ENCODE peak calls at places on chromosomes 5 and 9, in four cellular contexts. One of them, this sample, is unnamed.

GRCh38 chr9:37309136-37309535 is 113.4 kb upstream of the GRHPR start:
- DNase-seq in neuronal stem cell: no peak
- DNase-seq in IMR-90: peak
- DNase-seq in mesendoderm: peak
- DNase-seq in this sample: peak

GRCh38 chr5:143717400-143717799 is 94.6 kb upstream of the HMHB1 start:
- DNase-seq in neuronal stem cell: no peak
- DNase-seq in mesendoderm: no peak
- DNase-seq in IMR-90: peak
- DNase-seq in this sample: no peak

GRCh38 chr5:36369092-36369737 is 67.5 kb upstream of the RANBP3L start:
- DNase-seq in mesendoderm: no peak
- DNase-seq in IMR-90: peak
- DNase-seq in neuronal stem cell: no peak
- DNase-seq in this sample: no peak

GRCh38 chr5:31086839-31087415 is 106.6 kb upstream of the CDH6 start:
- DNase-seq in mesendoderm: peak
- DNase-seq in neuronal stem cell: no peak
- DNase-seq in IMR-90: no peak
- DNase-seq in this sample: no peak

GRCh38 chr5:11046160-11046559 is 285.1 kb upstream of the DAP start:
- DNase-seq in IMR-90: peak
- DNase-seq in mesendoderm: peak
- DNase-seq in neuronal stem cell: no peak
- DNase-seq in this sample: peak

GRCh38 chr5:6827815-6828214 is 114.6 kb downstream of the TENT4A start:
- DNase-seq in neuronal stem cell: no peak
- DNase-seq in IMR-90: no peak
- DNase-seq in mesendoderm: peak
- DNase-seq in this sample: no peak

GRCh38 chr5:42057254-42057690 is 132.2 kb downstream of the FBXO4 start:
- DNase-seq in mesendoderm: peak
- DNase-seq in IMR-90: peak
- DNase-seq in neuronal stem cell: peak
- DNase-seq in this sample: peak

GRCh38 chr5:172713113-172713808 is 57.7 kb downstream of the DUSP1 start:
- DNase-seq in neuronal stem cell: peak
- DNase-seq in IMR-90: no peak
- DNase-seq in mesendoderm: no peak
- DNase-seq in this sample: no peak

GRCh38 chr9:110257097-110257955 is 1.0 kb upstream of the TXN start:
- DNase-seq in neuronal stem cell: no peak
- DNase-seq in mesendoderm: peak
- DNase-seq in IMR-90: peak
- DNase-seq in this sample: peak
- H3K4ac ChIP-seq in neuronal stem cell: no peak
- H3K4ac ChIP-seq in mesendoderm: no peak
- H3K4ac ChIP-seq in IMR-90: peak
- H3K4ac ChIP-seq in this sample: no peak

GRCh38 chr9:21553441-21553840 is 71.3 kb upstream of the IFNE start:
- DNase-seq in IMR-90: no peak
- DNase-seq in neuronal stem cell: no peak
- DNase-seq in mesendoderm: no peak
- DNase-seq in this sample: no peak

GRCh38 chr9:21551401-21551800 is 69.3 kb upstream of the IFNE start:
- DNase-seq in mesendoderm: no peak
- DNase-seq in neuronal stem cell: no peak
- DNase-seq in IMR-90: peak
- DNase-seq in this sample: no peak

GRCh38 chr9:21549890-21550289 is 67.8 kb upstream of the IFNE start:
- DNase-seq in IMR-90: no peak
- DNase-seq in mesendoderm: no peak
- DNase-seq in neuronal stem cell: no peak
- DNase-seq in this sample: no peak

GRCh38 chr9:21550392-21550791 is 68.3 kb upstream of the IFNE start:
- DNase-seq in neuronal stem cell: no peak
- DNase-seq in mesendoderm: no peak
- DNase-seq in IMR-90: no peak
- DNase-seq in this sample: no peak

GRCh38 chr9:21552244-21552825 is 70.2 kb upstream of the IFNE start:
- DNase-seq in neuronal stem cell: no peak
- DNase-seq in mesendoderm: peak
- DNase-seq in IMR-90: no peak
- DNase-seq in this sample: no peak
- H3K4me2 ChIP-seq in neuronal stem cell: no peak
- H3K4me2 ChIP-seq in mesendoderm: no peak
- H3K4me2 ChIP-seq in IMR-90: peak
- H3K4me2 ChIP-seq in this sample: no peak

GRCh38 chr5:149413477-149414210 is 34.6 kb upstream of the IL17B start:
- DNase-seq in neuronal stem cell: no peak
- DNase-seq in IMR-90: no peak
- DNase-seq in mesendoderm: no peak
- DNase-seq in this sample: no peak
- H3K4ac ChIP-seq in neuronal stem cell: no peak
- H3K4ac ChIP-seq in IMR-90: peak
- H3K4ac ChIP-seq in mesendoderm: no peak
- H3K4ac ChIP-seq in this sample: no peak

GRCh38 chr9:93031629-93032431 is 26.7 kb upstream of the SUSD3 start:
- DNase-seq in mesendoderm: no peak
- DNase-seq in neuronal stem cell: no peak
- DNase-seq in IMR-90: no peak
- DNase-seq in this sample: no peak

GRCh38 chr9:93032545-93032944 is 26.0 kb upstream of the SUSD3 start:
- DNase-seq in IMR-90: no peak
- DNase-seq in mesendoderm: no peak
- DNase-seq in neuronal stem cell: no peak
- DNase-seq in this sample: no peak

GRCh38 chr9:93033541-93033940 is 25.0 kb upstream of the SUSD3 start:
- DNase-seq in IMR-90: no peak
- DNase-seq in neuronal stem cell: no peak
- DNase-seq in mesendoderm: no peak
- DNase-seq in this sample: no peak

GRCh38 chr9:93028448-93029006 is 30.0 kb upstream of the SUSD3 start:
- DNase-seq in mesendoderm: no peak
- DNase-seq in IMR-90: no peak
- DNase-seq in neuronal stem cell: no peak
- DNase-seq in this sample: no peak

GRCh38 chr9:93030642-93031628 is 27.6 kb upstream of the SUSD3 start:
- DNase-seq in neuronal stem cell: no peak
- DNase-seq in mesendoderm: no peak
- DNase-seq in IMR-90: no peak
- DNase-seq in this sample: no peak
- H3K4me2 ChIP-seq in neuronal stem cell: no peak
- H3K4me2 ChIP-seq in mesendoderm: no peak
- H3K4me2 ChIP-seq in IMR-90: no peak
- H3K4me2 ChIP-seq in this sample: no peak